ENCODE peak calls at places on chromosomes 12 and 14, in five cellular contexts. G, N, O, H and S are unnamed samples.

GRCh38 chr14:50299585-50299984 is 12.4 kb downstream of the L2HGDH start:
- DNase-seq in G (no peak), O (no peak), N (no peak), H (peak), S (no peak)

GRCh38 chr12:32896438-32897275 is at the start of gene PKP2:
- DNase-seq in G (peak), H (peak), O (peak), N (peak), S (peak)

GRCh38 chr12:133180669-133181068 is 626 bp upstream of the ZNF268 start:
- DNase-seq in H (no peak), O (no peak), G (no peak), N (no peak), S (no peak)

GRCh38 chr12:127660961-127661360 is 606.0 kb upstream of the TMEM132C start:
- DNase-seq in O (no peak), G (no peak), N (no peak), H (no peak), S (no peak)

GRCh38 chr14:65261946-65262345 is 150.6 kb upstream of the FUT8 start:
- DNase-seq in N (no peak), G (no peak), H (no peak), O (no peak), S (no peak)

GRCh38 chr12:6821674-6822433 is at the start of gene GPR162:
- DNase-seq in O (peak), H (peak), N (no peak), G (peak), S (peak)

GRCh38 chr14:84857571-84857970 is 672.4 kb upstream of the FLRT2 start:
- DNase-seq in H (no peak), G (no peak), N (no peak), O (no peak), S (no peak)

GRCh38 chr12:25583545-25583944 is 30.5 kb upstream of the LMNTD1 start:
- DNase-seq in O (no peak), N (no peak), G (peak), H (peak), S (no peak)

GRCh38 chr12:57740656-57741412 is 2.3 kb upstream of the AGAP2 start:
- DNase-seq in G (no peak), H (no peak), N (no peak), O (no peak), S (no peak)

GRCh38 chr14:72892879-72893635 is 844 bp downstream of the DPF3 start:
- DNase-seq in H (peak), O (peak), G (no peak), N (peak), S (peak)

GRCh38 chr12:99232324-99232723 is 415.2 kb upstream of the GARIN6 start:
- DNase-seq in G (no peak), N (no peak), O (no peak), H (no peak), S (no peak)

GRCh38 chr14:79638647-79639266 is 572.5 kb downstream of the DIO2 start:
- DNase-seq in N (no peak), G (no peak), O (no peak), H (no peak), S (no peak)

GRCh38 chr12:81181701-81182100 is 103.8 kb downstream of the ACSS3 start:
- DNase-seq in G (no peak), O (no peak), N (no peak), H (no peak), S (no peak)

GRCh38 chr14:71472281-71472960 is 459.8 kb upstream of the RGS6 start:
- DNase-seq in N (no peak), H (no peak), G (no peak), O (no peak), S (no peak)

GRCh38 chr14:103031956-103032355 is 25.4 kb downstream of the CDC42BPB start:
- DNase-seq in H (peak), O (peak), N (peak), G (peak), S (no peak)

GRCh38 chr12:20011200-20011599 is 357.1 kb upstream of the PDE3A start:
- DNase-seq in O (no peak), H (no peak), N (no peak), G (peak), S (peak)

GRCh38 chr14:45238988-45239387 is 14.0 kb downstream of the MIS18BP1 start:
- DNase-seq in O (no peak), N (no peak), G (no peak), H (no peak), S (no peak)

GRCh38 chr14:71245659-71246361 is 338.6 kb downstream of the PCNX1 start:
- DNase-seq in G (no peak), N (no peak), H (no peak), O (no peak), S (no peak)

GRCh38 chr14:47391105-47391504 is 284.3 kb downstream of the MDGA2 start:
- DNase-seq in G (no peak), H (no peak), N (no peak), O (no peak), S (no peak)

GRCh38 chr12:62900686-62901272 is 34.2 kb downstream of the PPM1H start:
- DNase-seq in N (no peak), H (no peak), G (no peak), O (no peak), S (no peak)

GRCh38 chr14:105474478-105475268 is at the start of gene CRIP2:
- DNase-seq in N (no peak), O (no peak), H (peak), G (peak), S (peak)

GRCh38 chr12:117025481-117026151 is 73.6 kb downstream of the TESC start:
- DNase-seq in G (peak), O (peak), N (no peak), H (peak), S (peak)

GRCh38 chr14:77965919-77966435 is 166.1 kb downstream of the ADCK1 start:
- DNase-seq in G (peak), O (no peak), H (peak), N (no peak), S (peak)

GRCh38 chr12:116892318-116892717 is 11.1 kb upstream of the HRK start:
- DNase-seq in O (no peak), G (peak), N (no peak), H (peak), S (no peak)

GRCh38 chr12:110996415-110996814 is 76.0 kb upstream of the MYL2 start:
- DNase-seq in G (no peak), N (no peak), O (no peak), H (no peak), S (no peak)

GRCh38 chr12:27343255-27344000 is 10.8 kb downstream of the BMAL2 start:
- DNase-seq in G (peak), N (no peak), O (no peak), H (peak), S (no peak)

GRCh38 chr14:59215353-59215752 is 26.9 kb downstream of the DAAM1 start:
- DNase-seq in N (no peak), G (no peak), O (no peak), H (no peak), S (peak)

GRCh38 chr12:109840349-109841073 is 7.3 kb upstream of the TRPV4 start:
- DNase-seq in G (peak), N (peak), H (peak), O (no peak), S (no peak)

GRCh38 chr14:49853158-49853477 is 530 bp upstream of the NEMF start:
- DNase-seq in N (no peak), O (no peak), H (no peak), G (no peak), S (no peak)

DNA sequence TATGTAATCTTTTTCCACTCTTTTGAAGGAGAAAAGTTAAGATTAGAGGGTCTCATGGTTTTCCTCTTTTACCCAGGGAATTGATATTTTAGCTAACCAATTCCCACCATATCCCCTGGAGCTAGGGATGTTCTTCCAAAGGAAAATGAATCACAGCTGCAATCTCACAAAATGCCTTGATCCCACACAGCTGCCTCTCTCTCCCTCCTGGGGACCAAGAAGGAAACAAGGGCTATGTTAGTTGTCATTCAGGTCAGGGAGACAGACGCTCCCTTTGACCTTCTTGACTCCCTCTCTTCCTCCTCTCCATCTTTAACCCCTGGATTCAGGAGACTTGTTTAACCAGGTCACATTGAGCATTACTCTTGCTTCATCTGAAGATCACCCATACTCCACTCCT is 9.5 kb downstream of the DCN start:
- DNase-seq in H (no peak), O (no peak), N (no peak), G (no peak), S (no peak)
- H3K27ac ChIP-seq in H (no peak), O (no peak), N (no peak), G (no peak), S (no peak)

DNA sequence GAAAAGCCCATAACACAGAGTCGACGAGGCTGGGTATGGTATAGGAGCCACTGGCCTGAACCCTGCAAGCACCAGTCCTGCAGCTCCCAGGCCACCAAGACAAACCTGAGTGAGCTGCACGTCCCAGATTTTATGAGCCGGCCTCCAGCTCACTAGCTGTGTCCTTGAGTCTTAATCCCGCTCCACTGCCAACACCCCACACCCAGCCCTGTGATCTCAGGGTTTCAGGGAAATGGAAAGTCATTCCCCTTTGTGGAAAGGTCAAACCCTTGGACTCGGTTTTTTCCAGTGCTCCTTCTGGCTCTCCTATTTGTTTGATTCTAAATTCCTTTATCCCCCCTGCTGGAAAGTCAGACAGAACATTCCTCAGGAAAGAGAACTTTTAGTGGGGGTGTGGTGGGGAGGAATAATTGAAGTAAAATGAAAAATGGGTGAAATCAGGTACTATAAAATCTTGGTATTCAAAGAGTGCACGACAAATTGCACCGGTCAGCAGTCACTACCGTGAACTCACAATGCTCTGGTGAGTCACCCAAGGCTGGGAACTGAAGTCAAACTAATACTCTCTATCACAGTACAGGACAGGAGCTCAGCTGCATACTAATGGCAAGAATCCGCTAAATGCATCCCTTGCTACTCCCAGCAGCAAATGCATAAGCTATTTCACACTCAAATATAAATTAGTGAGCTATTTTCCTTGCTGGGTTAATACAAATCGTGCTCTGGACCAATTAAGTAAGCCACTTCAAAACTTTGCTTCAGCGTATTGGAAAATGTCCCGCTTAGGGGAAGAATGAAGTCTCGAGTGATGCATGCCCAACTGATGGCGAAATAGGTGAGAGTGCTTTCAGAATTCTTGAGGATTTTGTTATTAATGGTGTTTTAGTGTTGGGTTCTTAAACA is 9.0 kb downstream of the PITPNM2 start:
- DNase-seq in H (peak), G (peak), O (peak), N (no peak), S (peak)
- H3K4me3 ChIP-seq in H (no peak), G (peak), O (peak), N (no peak), S (no peak)

DNA sequence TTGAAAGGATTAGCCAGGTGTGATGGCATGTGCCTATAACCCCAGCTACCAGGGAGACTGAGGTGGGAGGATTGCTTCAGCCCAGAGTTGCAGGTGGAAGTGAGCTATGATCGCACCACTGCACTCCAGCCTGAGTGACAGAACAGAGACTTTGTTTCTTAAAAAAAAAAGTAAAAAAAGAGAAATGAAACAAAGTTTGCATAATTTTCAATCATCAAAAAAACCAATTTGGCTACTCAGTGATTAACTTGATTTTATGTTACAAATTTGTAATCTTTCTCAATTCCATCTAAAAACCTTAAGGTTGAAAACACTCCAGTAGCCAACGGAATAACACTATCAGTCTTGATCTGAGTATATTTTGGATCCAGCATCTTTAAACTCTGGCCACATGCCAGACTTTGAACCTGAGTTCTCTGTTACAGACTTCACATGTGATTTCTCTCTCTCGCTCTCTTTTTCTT is 12.6 kb upstream of the DENND5B start:
- DNase-seq in H (no peak), N (no peak), G (no peak), O (no peak), S (no peak)
- H3K27ac ChIP-seq in H (no peak), N (no peak), G (no peak), O (no peak), S (no peak)

DNA sequence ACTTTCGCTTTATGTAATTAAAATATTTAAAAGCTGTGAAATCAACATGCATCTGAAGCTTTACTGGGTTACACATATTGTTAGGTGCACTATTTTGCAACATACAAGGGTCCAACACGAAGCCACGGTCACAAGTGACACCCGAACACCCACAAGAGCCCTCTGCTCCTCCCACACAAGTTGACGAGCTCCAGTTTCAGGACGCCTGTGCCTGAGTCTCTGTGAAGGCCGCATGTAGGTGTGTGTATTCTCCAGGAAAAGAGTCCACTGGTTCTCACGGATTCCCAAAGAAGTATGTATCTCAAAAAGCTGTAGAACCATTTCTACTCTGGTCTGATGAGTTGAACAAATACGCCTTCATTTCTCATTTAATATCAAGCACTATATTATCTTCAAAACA is 12.0 kb downstream of the SLC15A4 start:
- DNase-seq in N (no peak), G (no peak), O (no peak), H (no peak), S (no peak)
- H3K4me3 ChIP-seq in N (no peak), G (no peak), O (no peak), H (no peak), S (no peak)

DNA sequence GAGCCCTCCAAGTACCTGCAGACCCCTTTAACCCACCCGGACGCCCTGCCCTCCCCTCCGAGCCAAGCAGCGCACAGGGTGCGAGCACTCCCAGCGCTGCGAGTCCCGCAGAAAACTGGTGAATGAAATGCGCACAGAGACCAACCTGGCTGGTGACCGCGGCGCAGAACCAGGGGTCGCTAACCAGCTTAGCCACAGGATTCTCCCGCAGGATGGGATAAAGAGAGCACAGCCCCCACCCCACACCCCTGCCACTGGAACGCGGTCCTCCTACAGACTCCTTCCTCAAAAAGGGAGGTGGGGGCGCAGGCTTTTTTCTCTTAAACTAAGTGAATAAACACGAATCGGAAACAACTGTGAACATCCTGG is 1.0 kb downstream of the ATP2B1 start:
- DNase-seq in G (no peak), H (peak), N (peak), O (peak), S (peak)
- H3K27ac ChIP-seq in G (peak), H (no peak), N (peak), O (peak), S (peak)

GRCh38 chr14:96564389-96564788 is 62.2 kb downstream of the PAPOLA start:
- DNase-seq in G (no peak), N (no peak), O (no peak), H (no peak), S (no peak)

GRCh38 chr14:96565811-96566210 is 63.6 kb downstream of the PAPOLA start:
- DNase-seq in N (no peak), O (no peak), H (no peak), G (no peak), S (no peak)

GRCh38 chr14:96571311-96571710 is 69.1 kb downstream of the PAPOLA start:
- DNase-seq in G (no peak), O (no peak), N (no peak), H (no peak), S (no peak)

GRCh38 chr14:96568646-96569045 is 66.5 kb downstream of the PAPOLA start:
- DNase-seq in N (no peak), G (no peak), H (no peak), O (no peak), S (no peak)

DNA sequence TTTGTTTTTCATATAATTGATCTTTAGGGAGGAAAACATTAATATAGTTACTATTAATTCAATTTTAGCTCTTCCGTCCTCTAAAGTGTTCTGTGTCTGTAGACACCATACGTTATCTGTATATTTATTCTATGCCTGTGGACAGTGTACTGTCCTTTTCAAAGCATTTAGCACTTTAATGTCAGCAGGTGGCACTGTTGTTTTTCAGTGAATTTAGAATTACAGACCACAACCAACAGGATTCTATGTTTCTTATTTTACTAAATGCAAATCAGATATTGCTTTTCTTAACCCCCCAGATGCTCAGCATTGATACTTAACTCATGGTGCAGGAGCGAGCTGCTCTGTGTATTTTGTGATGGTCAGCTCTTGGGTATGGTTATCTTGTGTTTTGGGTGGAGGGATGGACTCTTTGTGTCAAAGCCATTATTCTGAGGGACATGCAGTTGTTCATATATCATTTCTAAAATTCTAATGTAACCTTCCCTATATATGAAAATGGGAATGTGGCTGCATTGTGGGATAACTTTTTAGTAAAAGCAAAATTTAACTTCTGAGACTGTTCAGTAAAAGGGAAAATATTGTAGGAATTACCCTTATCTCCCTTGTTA is 65.2 kb downstream of the PAPOLA start:
- DNase-seq in G (peak), O (no peak), H (peak), N (no peak), S (no peak)
- H3K4me3 ChIP-seq in G (no peak), O (no peak), H (no peak), N (no peak), S (no peak)

GRCh38 chr14:74413622-74414021 is 12.4 kb downstream of the SYNDIG1L start:
- DNase-seq in O (no peak), N (no peak), G (no peak), H (no peak), S (no peak)
- H3K27ac ChIP-seq in O (no peak), N (no peak), G (no peak), H (no peak), S (no peak)

GRCh38 chr12:28484157-28484556 is 293.9 kb downstream of the CCDC91 start:
- DNase-seq in H (no peak), N (no peak), G (no peak), O (no peak), S (no peak)

GRCh38 chr12:28489256-28489655 is 299.0 kb downstream of the CCDC91 start:
- DNase-seq in H (no peak), O (no peak), G (no peak), N (no peak), S (no peak)

DNA sequence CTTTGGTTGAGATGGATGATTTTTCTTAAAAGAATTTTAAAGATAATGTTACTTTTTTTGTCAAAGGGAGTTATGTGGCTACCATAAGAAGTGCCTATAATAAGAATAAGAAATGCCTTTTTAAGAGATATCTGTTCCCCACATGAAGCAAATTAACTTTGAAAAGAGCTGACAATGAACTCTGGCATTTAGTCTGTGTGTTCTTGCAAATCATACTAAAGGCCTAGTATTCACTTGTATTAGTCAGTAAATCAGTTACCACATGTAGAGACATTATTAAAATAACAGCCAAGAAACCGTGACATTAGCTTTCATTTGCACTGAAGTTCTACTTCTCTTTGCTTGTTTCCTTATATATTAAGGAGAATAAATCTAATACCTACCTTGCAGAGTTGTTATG is 296.3 kb downstream of the CCDC91 start:
- DNase-seq in G (no peak), H (no peak), N (no peak), O (no peak), S (no peak)
- H3K4me3 ChIP-seq in G (no peak), H (no peak), N (no peak), O (no peak), S (no peak)

GRCh38 chr12:638948-639557 is 24.2 kb downstream of the NINJ2 start:
- DNase-seq in O (no peak), N (no peak), H (no peak), G (no peak), S (no peak)
- H3K27ac ChIP-seq in O (no peak), N (no peak), H (no peak), G (peak), S (no peak)